ENCODE peak calls at places on chromosomes 11 and 22, in nine cellular contexts. A is Kasumi-1; D is occipital lobe; G is ELR; N is colonic mucosa; L is EL; Q is stimulated activated CD8-positive, alpha-beta memory T cell treated with anti-CD3 and anti-CD28 coated beads, Interleukin-4, amount 100 ng/mL, for 1 hour; H is SJSA1; R is fibroblast of the conjunctiva. W is an unnamed sample.
A peak's percentile ranks its signal among the peaks of the same experiment; 100 is the strongest.

GRCh38 chr11:64123102-64123434 is 42.8 kb downstream of the MACROD1 start:
- DNase-seq in A (no peak), D (no peak), G (no peak), N (no peak), L (no peak), Q (no peak), H (no peak), R (no peak), W (no peak)

GRCh38 chr11:11640996-11641395 is 19.2 kb upstream of the GALNT18 start:
- DNase-seq in A (no peak), D (no peak), G (no peak), N (no peak), L (no peak), Q (no peak), H (no peak), R (no peak), W (no peak)

GRCh38 chr11:1510928-1511327 is 24.3 kb upstream of the MOB2 start:
- DNase-seq in A (no peak), D (peak; percentile 24), G (no peak), N (no peak), L (peak; percentile 16), Q (no peak), H (no peak), R (no peak), W (no peak)

GRCh38 chr11:14577835-14578529 is 57.8 kb upstream of the PSMA1 start:
- DNase-seq in A (no peak), D (no peak), G (no peak), N (no peak), L (no peak), Q (no peak), H (no peak), R (no peak), W (peak; percentile 10)

GRCh38 chr11:44988981-44989635 is 38.4 kb upstream of the TP53I11 start:
- DNase-seq in A (no peak), D (no peak), G (no peak), N (no peak), L (no peak), Q (no peak), H (peak; percentile 41), R (no peak), W (no peak)

GRCh38 chr22:20319041-20319744 is 667 bp downstream of the DGCR6L start:
- DNase-seq in A (no peak), D (no peak), G (peak; percentile 48), N (no peak), L (peak; percentile 40), Q (no peak), H (peak; percentile 50), R (no peak), W (peak; percentile 54)

GRCh38 chr22:30221121-30221992 is 25.2 kb downstream of the LIF start:
- DNase-seq in A (no peak), D (no peak), G (no peak), N (no peak), L (no peak), Q (peak; percentile 13), H (no peak), R (no peak), W (no peak)

GRCh38 chr11:76795936-76796441 is 12.8 kb downstream of the TSKU start:
- DNase-seq in A (no peak), D (no peak), G (no peak), N (no peak), L (no peak), Q (no peak), H (no peak), R (no peak), W (no peak)

GRCh38 chr22:43293259-43293658 is 49.9 kb downstream of the SCUBE1 start:
- DNase-seq in A (no peak), D (no peak), G (peak; percentile 78), N (peak; percentile 37), L (peak; percentile 83), Q (no peak), H (no peak), R (no peak), W (no peak)

GRCh38 chr11:134332189-134332631 is 422 bp downstream of the GLB1L2 start:
- DNase-seq in A (no peak), D (no peak), G (no peak), N (peak; percentile 52), L (no peak), Q (no peak), H (no peak), R (no peak), W (no peak)

GRCh38 chr11:94049351-94049750 is 28.2 kb downstream of the HEPHL1 start:
- DNase-seq in A (no peak), D (no peak), G (no peak), N (no peak), L (no peak), Q (no peak), H (no peak), R (no peak), W (no peak)

GRCh38 chr11:19777032-19777341 is 64.3 kb downstream of the NAV2 start:
- DNase-seq in A (no peak), D (no peak), G (peak; percentile 25), N (peak; percentile 51), L (peak; percentile 42), Q (no peak), H (no peak), R (no peak), W (no peak)

GRCh38 chr11:95228081-95228859 is 2.7 kb downstream of the SESN3 start:
- DNase-seq in A (no peak), D (no peak), G (no peak), N (no peak), L (no peak), Q (no peak), H (no peak), R (no peak), W (no peak)

GRCh38 chr11:76339217-76339616 is 41.7 kb downstream of the THAP12 start:
- DNase-seq in A (peak; percentile 88), D (no peak), G (no peak), N (peak; percentile 36), L (no peak), Q (no peak), H (no peak), R (no peak), W (peak; percentile 78)

GRCh38 chr11:57773026-57773598 is 11.5 kb downstream of the CTNND1 start:
- DNase-seq in A (no peak), D (no peak), G (no peak), N (no peak), L (no peak), Q (no peak), H (no peak), R (no peak), W (peak; percentile 15)

GRCh38 chr11:113473983-113474361 is 1.2 kb downstream of the DRD2 start:
- DNase-seq in A (no peak), D (no peak), G (no peak), N (no peak), L (no peak), Q (no peak), H (no peak), R (no peak), W (no peak)

GRCh38 chr11:2460540-2461252 is 15.9 kb downstream of the KCNQ1 start:
- DNase-seq in A (no peak), D (no peak), G (no peak), N (peak; percentile 63), L (no peak), Q (no peak), H (no peak), R (no peak), W (no peak)

GRCh38 chr22:25207553-25208157 is 8.0 kb downstream of the CRYBB3 start:
- DNase-seq in A (no peak), D (no peak), G (no peak), N (no peak), L (no peak), Q (no peak), H (no peak), R (no peak), W (no peak)

GRCh38 chr22:19763141-19764049 is 2.8 kb downstream of the TBX1 start:
- DNase-seq in A (no peak), D (no peak), G (no peak), N (no peak), L (no peak), Q (no peak), H (no peak), R (no peak), W (no peak)

GRCh38 chr11:14309425-14310192 is 49.4 kb downstream of the RRAS2 start:
- DNase-seq in A (no peak), D (no peak), G (no peak), N (no peak), L (no peak), Q (no peak), H (no peak), R (no peak), W (no peak)

GRCh38 chr11:87529486-87529885 is 491.8 kb downstream of the TMEM135 start:
- DNase-seq in A (no peak), D (no peak), G (no peak), N (no peak), L (peak; percentile 10), Q (no peak), H (no peak), R (no peak), W (no peak)

GRCh38 chr11:73978576-73979086 is 4.0 kb downstream of the UCP2 start:
- DNase-seq in A (no peak), D (no peak), G (no peak), N (no peak), L (no peak), Q (no peak), H (no peak), R (no peak), W (no peak)

GRCh38 chr11:46296520-46297448 is 19.3 kb downstream of the CREB3L1 start:
- DNase-seq in A (no peak), D (no peak), G (peak; percentile 94), N (no peak), L (peak; percentile 97), Q (no peak), H (peak; percentile 96), R (peak; percentile 83), W (peak; percentile 96)

GRCh38 chr11:72831521-72832300 is 17.5 kb downstream of the ATG16L2 start:
- DNase-seq in A (peak; percentile 71), D (peak; percentile 68), G (peak; percentile 83), N (peak; percentile 85), L (peak; percentile 78), Q (no peak), H (peak; percentile 62), R (peak; percentile 63), W (peak; percentile 82)

GRCh38 chr22:37425800-37426531 is 1.3 kb downstream of the ELFN2 start:
- DNase-seq in A (no peak), D (no peak), G (no peak), N (no peak), L (no peak), Q (no peak), H (no peak), R (no peak), W (peak; percentile 65)

GRCh38 chr11:12204506-12204905 is 94.1 kb downstream of the MICAL2 start:
- DNase-seq in A (no peak), D (no peak), G (no peak), N (no peak), L (no peak), Q (no peak), H (no peak), R (no peak), W (no peak)

GRCh38 chr11:34680918-34681554 is 60.1 kb downstream of the EHF start:
- DNase-seq in A (no peak), D (no peak), G (peak; percentile 95), N (no peak), L (peak; percentile 77), Q (no peak), H (peak; percentile 82), R (peak; percentile 4), W (peak; percentile 84)

GRCh38 chr11:74072286-74072685 is 63.4 kb upstream of the UCP3 start:
- DNase-seq in A (no peak), D (no peak), G (no peak), N (no peak), L (no peak), Q (no peak), H (no peak), R (no peak), W (no peak)

GRCh38 chr11:2567026-2567671 is 122.3 kb downstream of the KCNQ1 start:
- DNase-seq in A (no peak), D (no peak), G (no peak), N (no peak), L (no peak), Q (no peak), H (no peak), R (no peak), W (no peak)

GRCh38 chr11:69081180-69081579 is 32.4 kb downstream of the TPCN2 start:
- DNase-seq in A (no peak), D (no peak), G (no peak), N (no peak), L (no peak), Q (no peak), H (no peak), R (no peak), W (no peak)

GRCh38 chr11:2884424-2884815 is 1.2 kb downstream of the CDKN1C start:
- DNase-seq in A (no peak), D (no peak), G (no peak), N (no peak), L (no peak), Q (no peak), H (no peak), R (no peak), W (peak; percentile 46)